ENCODE peak calls at places on chromosomes 5 and 9, in six cellular contexts. S, N, L, J, M and W are unnamed samples.

GRCh38 chr9:135736265-135736978 is 34.4 kb downstream of the KCNT1 start:
- DNase-seq in M (no peak), L (no peak), S (no peak), N (no peak), J (no peak), W (no peak)

GRCh38 chr5:169717298-169717697 is 80.2 kb downstream of the DOCK2 start:
- DNase-seq in S (no peak), L (no peak), N (no peak), M (no peak), J (no peak), W (peak)

GRCh38 chr5:68053202-68053601 is 162.4 kb upstream of the PIK3R1 start:
- DNase-seq in J (no peak), L (no peak), M (no peak), S (no peak), N (no peak), W (no peak)

GRCh38 chr9:36163049-36163839 is 5.9 kb upstream of the CCIN start:
- DNase-seq in L (no peak), N (peak), S (no peak), M (peak), J (no peak), W (no peak)

GRCh38 chr5:33755216-33755615 is 136.6 kb downstream of the ADAMTS12 start:
- DNase-seq in S (no peak), N (no peak), J (no peak), L (no peak), M (no peak), W (no peak)

GRCh38 chr5:32390819-32391591 is 53.5 kb downstream of the ZFR start:
- DNase-seq in N (no peak), L (no peak), S (no peak), J (no peak), M (no peak), W (no peak)

GRCh38 chr9:127989094-127989493 is 8.3 kb upstream of the EEIG1 start:
- DNase-seq in M (no peak), J (peak), S (no peak), N (no peak), L (no peak), W (no peak)

GRCh38 chr5:6712582-6713273 is 504 bp upstream of the TENT4A start:
- DNase-seq in L (peak), N (peak), J (peak), M (peak), S (peak), W (peak)

GRCh38 chr9:74952281-74953151 is at the start of gene C9orf40:
- DNase-seq in N (peak), S (peak), J (peak), L (peak), M (peak), W (peak)